ENCODE peak calls at places on chromosome 11, in four cellular contexts. W, L, M and C are unnamed samples.

GRCh38 chr11:19337779-19338178 is 97.0 kb upstream of the E2F8 start:
- DNase-seq in W (no peak), L (no peak), M (no peak), C (no peak)

GRCh38 chr11:91823252-91823830 is 401.3 kb upstream of the FAT3 start:
- DNase-seq in W (no peak), L (no peak), M (no peak), C (no peak)

GRCh38 chr11:10314199-10315072 is 9.6 kb downstream of the ADM start:
- DNase-seq in W (peak), L (peak), M (peak), C (peak)

GRCh38 chr11:3984896-3985295 is 109.7 kb upstream of the RRM1 start:
- DNase-seq in W (no peak), L (no peak), M (no peak), C (no peak)

GRCh38 chr11:48005133-48005532 is 24.8 kb downstream of the PTPRJ start:
- DNase-seq in W (no peak), L (peak), M (no peak), C (no peak)

GRCh38 chr11:17014321-17014773 is at the start of gene PLEKHA7:
- DNase-seq in W (no peak), L (no peak), M (no peak), C (peak)

GRCh38 chr11:130181295-130182272 is 22.0 kb downstream of the ST14 start:
- DNase-seq in W (no peak), L (peak), M (peak), C (peak)

GRCh38 chr11:106493751-106494150 is 416.3 kb downstream of the AASDHPPT start:
- DNase-seq in W (no peak), L (peak), M (peak), C (no peak)

GRCh38 chr11:102410382-102410784 is 42.2 kb downstream of the TMEM123 start:
- DNase-seq in W (no peak), L (peak), M (no peak), C (no peak)

GRCh38 chr11:131928992-131929391 is 558.6 kb downstream of the NTM start:
- DNase-seq in W (no peak), L (no peak), M (no peak), C (peak)

GRCh38 chr11:77047007-77047927 is 13.1 kb downstream of the B3GNT6 start:
- DNase-seq in W (peak), L (peak), M (peak), C (peak)

GRCh38 chr11:117815262-117815803 is 9.2 kb downstream of the FXYD2 start:
- DNase-seq in W (peak), L (no peak), M (no peak), C (peak)

GRCh38 chr11:113446938-113447337 is 28.3 kb downstream of the DRD2 start:
- DNase-seq in W (no peak), L (no peak), M (peak), C (no peak)

GRCh38 chr11:76152086-76152658 is 54.1 kb downstream of the WNT11 start:
- DNase-seq in W (peak), L (peak), M (peak), C (peak)

GRCh38 chr11:119935341-119935925 is 202.5 kb downstream of the TRIM29 start:
- DNase-seq in W (no peak), L (no peak), M (no peak), C (no peak)

GRCh38 chr11:123487157-123487744 is 57.2 kb downstream of the GRAMD1B start:
- DNase-seq in W (no peak), L (no peak), M (peak), C (no peak)

GRCh38 chr11:62143727-62144126 is 19.9 kb downstream of the INCENP start:
- DNase-seq in W (no peak), L (no peak), M (no peak), C (no peak)

GRCh38 chr11:79092791-79093313 is 348.0 kb downstream of the TENM4 start:
- DNase-seq in W (no peak), L (peak), M (peak), C (no peak)

GRCh38 chr11:67605231-67606011 is 1.3 kb upstream of the NDUFV1 start:
- DNase-seq in W (no peak), L (no peak), M (no peak), C (no peak)

GRCh38 chr11:31772412-31772811 is 38.7 kb downstream of the PAX6 start:
- DNase-seq in W (no peak), L (peak), M (no peak), C (no peak)

GRCh38 chr11:33344611-33345010 is 87.4 kb downstream of the HIPK3 start:
- DNase-seq in W (no peak), L (no peak), M (no peak), C (no peak)

DNA sequence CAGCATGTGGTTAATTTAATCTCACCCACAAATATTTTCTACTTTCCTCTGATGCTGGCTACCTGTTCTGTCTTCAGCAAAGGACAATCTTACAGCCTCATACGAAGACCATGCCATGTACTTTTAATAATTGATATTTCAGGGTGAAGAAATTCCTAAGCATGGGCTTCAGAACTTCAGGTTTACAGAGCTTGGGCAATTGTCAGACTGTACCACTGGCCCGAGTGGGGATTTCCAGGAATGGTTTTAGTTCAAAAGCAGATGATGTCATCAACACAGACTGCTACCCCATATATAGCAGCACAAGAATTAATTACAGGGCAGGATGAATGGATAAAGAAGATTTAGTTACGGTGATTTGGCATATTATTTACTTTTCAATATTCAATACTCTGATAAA is 171.8 kb downstream of the ETS1 start:
- DNase-seq in W (no peak), L (no peak), M (peak), C (no peak)
- TF ChIP-seq CTCF in W (no peak), L (no peak), M (no peak), C (no peak)

GRCh38 chr11:74520927-74521665 is 27.6 kb upstream of the LIPT2 start:
- DNase-seq in W (no peak), L (no peak), M (no peak), C (no peak)
- TF ChIP-seq CTCF in W (no peak), L (no peak), M (no peak), C (no peak)

DNA sequence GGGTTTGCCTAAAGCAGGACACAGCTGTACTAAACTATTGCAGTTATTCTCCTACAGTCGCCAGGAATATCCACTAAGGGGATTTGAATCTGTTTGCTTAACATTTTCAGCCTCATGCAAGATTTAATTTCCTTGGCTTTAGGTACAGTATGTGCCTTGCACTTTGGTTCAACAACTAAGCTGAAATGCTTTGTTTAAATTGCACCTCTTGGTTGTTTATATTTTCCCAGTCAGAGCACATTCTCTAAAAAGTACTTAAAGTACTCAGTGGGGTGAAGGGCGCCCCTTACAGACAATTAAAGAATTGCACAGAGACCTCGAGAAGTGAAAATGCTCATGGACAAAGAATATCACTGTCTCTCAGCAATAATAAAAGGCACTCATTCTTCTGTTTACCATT is 107.8 kb upstream of the MTNR1B start:
- DNase-seq in W (no peak), L (no peak), M (no peak), C (no peak)
- TF ChIP-seq CTCF in W (no peak), L (no peak), M (peak), C (no peak)

GRCh38 chr11:2693851-2694261 is 5.9 kb downstream of the KCNQ1OT1 start:
- DNase-seq in W (no peak), L (no peak), M (no peak), C (no peak)
- TF ChIP-seq CTCF in W (no peak), L (no peak), M (no peak), C (no peak)

DNA sequence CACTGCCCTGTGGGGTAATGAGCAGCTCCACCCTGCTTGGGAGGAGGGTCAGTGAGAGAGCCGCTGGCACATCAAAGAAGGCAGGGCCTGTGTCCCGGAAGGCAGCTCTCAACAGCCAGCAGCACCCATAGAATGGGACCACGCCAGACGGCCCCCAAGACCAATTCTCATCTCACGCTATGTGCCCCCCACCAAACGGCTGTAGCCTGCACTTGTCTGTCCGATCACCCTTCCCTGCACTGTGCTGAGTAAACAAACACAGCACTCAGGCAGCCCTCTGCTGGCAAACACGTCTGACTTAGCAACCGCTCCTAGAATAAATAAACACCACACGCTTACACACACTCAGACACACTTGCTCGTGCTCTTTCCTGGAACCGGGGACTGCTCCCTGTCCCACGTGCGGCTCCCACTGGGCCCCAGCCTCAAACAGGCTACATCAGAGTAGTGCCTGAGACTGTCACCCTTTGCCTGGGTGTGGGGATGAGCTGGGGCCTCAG is 53.2 kb upstream of the CDON start:
- DNase-seq in W (no peak), L (peak), M (peak), C (no peak)
- TF ChIP-seq CTCF in W (no peak), L (peak), M (peak), C (no peak)